ENCODE peak calls at places on chromosome X, in four cellular contexts. One of them, this sample, is unnamed.
A peak's percentile ranks its signal among the peaks of the same experiment; 100 is the strongest.

GRCh38 chrX:74383611-74384010 is 37.7 kb upstream of the SLC16A2 start:
- ATAC-seq in upper lobe of right lung: peak; percentile 79
- ATAC-seq in psoas muscle: peak; percentile 79
- ATAC-seq in lung: no peak
- ATAC-seq in this sample: no peak

GRCh38 chrX:153688071-153688470 is 345 bp downstream of the SLC6A8 start:
- ATAC-seq in upper lobe of right lung: no peak
- ATAC-seq in psoas muscle: no peak
- ATAC-seq in lung: no peak
- ATAC-seq in this sample: peak; percentile 19

GRCh38 chrX:24364851-24365538 is 4.6 kb downstream of the SUPT20HL1 start:
- ATAC-seq in upper lobe of right lung: no peak
- ATAC-seq in psoas muscle: no peak
- ATAC-seq in lung: no peak
- ATAC-seq in this sample: no peak

GRCh38 chrX:136867518-136867917 is 13.0 kb downstream of the RBMX start:
- ATAC-seq in upper lobe of right lung: peak; percentile 36
- ATAC-seq in psoas muscle: peak; percentile 15
- ATAC-seq in lung: no peak
- ATAC-seq in this sample: no peak

GRCh38 chrX:121208563-121208962 is 161.2 kb downstream of the GLUD2 start:
- ATAC-seq in upper lobe of right lung: no peak
- ATAC-seq in psoas muscle: no peak
- ATAC-seq in lung: no peak
- ATAC-seq in this sample: peak; percentile 28

GRCh38 chrX:15401373-15401772 is 17.2 kb upstream of the VEGFD start:
- ATAC-seq in upper lobe of right lung: no peak
- ATAC-seq in psoas muscle: no peak
- ATAC-seq in lung: no peak
- ATAC-seq in this sample: no peak

GRCh38 chrX:96791559-96791958 is 92.1 kb upstream of the RPA4 start:
- ATAC-seq in upper lobe of right lung: no peak
- ATAC-seq in psoas muscle: peak; percentile 95
- ATAC-seq in lung: no peak
- ATAC-seq in this sample: peak; percentile 50

GRCh38 chrX:151715735-151716134 is at the start of gene FATE1:
- ATAC-seq in upper lobe of right lung: no peak
- ATAC-seq in psoas muscle: no peak
- ATAC-seq in lung: no peak
- ATAC-seq in this sample: no peak

GRCh38 chrX:129490330-129490729 is 33.0 kb downstream of the SMARCA1 start:
- ATAC-seq in upper lobe of right lung: no peak
- ATAC-seq in psoas muscle: no peak
- ATAC-seq in lung: no peak
- ATAC-seq in this sample: no peak

GRCh38 chrX:13652256-13653021 is 502 bp upstream of the TCEANC start:
- ATAC-seq in upper lobe of right lung: no peak
- ATAC-seq in psoas muscle: no peak
- ATAC-seq in lung: no peak
- ATAC-seq in this sample: no peak

GRCh38 chrX:153522259-153522658 is 4.8 kb downstream of the ATP2B3 start:
- ATAC-seq in upper lobe of right lung: no peak
- ATAC-seq in psoas muscle: no peak
- ATAC-seq in lung: no peak
- ATAC-seq in this sample: no peak

GRCh38 chrX:253451-254297 is 27.5 kb upstream of the PLCXD1 start:
- ATAC-seq in upper lobe of right lung: peak; percentile 25
- ATAC-seq in psoas muscle: no peak
- ATAC-seq in lung: no peak
- ATAC-seq in this sample: no peak

GRCh38 chrX:12999422-12999821 is 24.5 kb downstream of the TMSB4X start:
- ATAC-seq in upper lobe of right lung: peak; percentile 43
- ATAC-seq in psoas muscle: no peak
- ATAC-seq in lung: no peak
- ATAC-seq in this sample: no peak

GRCh38 chrX:132860200-132860599 is 98.2 kb downstream of the HS6ST2 start:
- ATAC-seq in upper lobe of right lung: no peak
- ATAC-seq in psoas muscle: no peak
- ATAC-seq in lung: no peak
- ATAC-seq in this sample: no peak

GRCh38 chrX:19350831-19351447 is 7.2 kb downstream of the PDHA1 start:
- ATAC-seq in upper lobe of right lung: peak; percentile 36
- ATAC-seq in psoas muscle: no peak
- ATAC-seq in lung: no peak
- ATAC-seq in this sample: no peak

GRCh38 chrX:109797311-109797975 is 64.4 kb upstream of the ACSL4 start:
- ATAC-seq in upper lobe of right lung: no peak
- ATAC-seq in psoas muscle: no peak
- ATAC-seq in lung: no peak
- ATAC-seq in this sample: no peak

GRCh38 chrX:53316860-53317237 is 35.5 kb upstream of the IQSEC2 start:
- ATAC-seq in upper lobe of right lung: no peak
- ATAC-seq in psoas muscle: no peak
- ATAC-seq in lung: no peak
- ATAC-seq in this sample: no peak

GRCh38 chrX:374566-374965 is 12.1 kb downstream of the PPP2R3B start:
- ATAC-seq in upper lobe of right lung: no peak
- ATAC-seq in psoas muscle: no peak
- ATAC-seq in lung: no peak
- ATAC-seq in this sample: no peak

GRCh38 chrX:39875834-39876625 is 221.7 kb downstream of the BCOR start:
- ATAC-seq in upper lobe of right lung: no peak
- ATAC-seq in psoas muscle: no peak
- ATAC-seq in lung: no peak
- ATAC-seq in this sample: no peak

GRCh38 chrX:13938053-13938765 is 91.5 kb downstream of the GEMIN8 start:
- ATAC-seq in upper lobe of right lung: peak; percentile 86
- ATAC-seq in psoas muscle: no peak
- ATAC-seq in lung: peak; percentile 10
- ATAC-seq in this sample: peak; percentile 73

GRCh38 chrX:57282568-57282967 is 3.9 kb upstream of the FAAH2 start:
- ATAC-seq in upper lobe of right lung: no peak
- ATAC-seq in psoas muscle: no peak
- ATAC-seq in lung: no peak
- ATAC-seq in this sample: no peak
- TF ChIP-seq CTCF in upper lobe of right lung: no peak
- TF ChIP-seq CTCF in psoas muscle: no peak
- TF ChIP-seq CTCF in lung: no peak
- TF ChIP-seq CTCF in this sample: no peak

DNA sequence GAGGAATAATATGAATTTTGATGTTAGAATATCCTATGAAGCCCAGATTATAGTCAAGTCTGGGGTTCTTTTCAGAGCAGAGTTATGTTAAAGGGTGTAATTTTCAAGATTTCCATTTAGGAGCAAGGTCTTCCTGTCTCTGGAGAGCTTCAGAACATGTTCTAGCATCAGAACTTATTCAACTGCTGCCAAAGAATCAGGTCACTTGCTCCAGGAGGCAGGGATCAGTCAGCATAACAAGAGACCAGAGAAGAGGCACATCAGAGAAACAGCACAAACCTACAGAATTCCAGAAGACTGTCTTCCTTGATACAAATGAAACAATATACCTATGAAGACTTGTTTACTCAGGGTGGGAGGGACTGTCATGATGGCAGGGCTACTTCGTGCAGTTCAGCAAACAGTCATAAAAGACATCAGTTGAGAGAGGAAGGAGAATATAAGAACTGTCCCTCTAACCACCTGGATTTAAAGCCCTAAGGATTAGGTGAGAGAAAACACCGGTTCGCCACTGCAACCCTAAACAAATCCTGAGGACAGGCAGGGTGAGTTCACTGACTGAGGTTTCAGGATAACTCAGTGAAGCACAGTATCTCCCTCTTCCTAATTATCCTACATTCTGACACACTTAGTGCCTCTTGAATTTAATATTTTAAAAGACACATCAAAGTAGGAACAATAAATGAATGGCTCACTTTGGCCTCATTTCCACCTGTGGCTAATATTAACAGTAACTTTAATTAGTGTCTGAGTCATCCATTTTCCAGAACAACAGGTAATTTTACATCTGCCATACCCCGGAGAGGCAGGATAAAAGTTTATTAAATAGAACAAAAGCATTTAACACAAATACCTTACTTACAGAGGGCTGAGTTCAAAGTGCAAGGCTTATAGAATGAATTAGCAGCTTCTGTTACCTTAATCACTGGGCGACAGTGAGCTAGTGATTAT is 93.0 kb downstream of the HDAC8 start:
- ATAC-seq in upper lobe of right lung: no peak
- ATAC-seq in psoas muscle: no peak
- ATAC-seq in lung: no peak
- ATAC-seq in this sample: no peak
- H3K27ac ChIP-seq in upper lobe of right lung: no peak overlapping the region
- H3K27ac ChIP-seq in psoas muscle: no peak overlapping the region
- H3K27ac ChIP-seq in lung: no peak overlapping the region
- H3K27ac ChIP-seq in this sample: no peak overlapping the region

GRCh38 chrX:148504412-148504950 is 4.1 kb downstream of the AFF2 start:
- ATAC-seq in upper lobe of right lung: no peak
- ATAC-seq in psoas muscle: no peak
- ATAC-seq in lung: no peak
- ATAC-seq in this sample: no peak

GRCh38 chrX:148498067-148498466 is 2.4 kb upstream of the AFF2 start:
- ATAC-seq in upper lobe of right lung: no peak
- ATAC-seq in psoas muscle: no peak
- ATAC-seq in lung: no peak
- ATAC-seq in this sample: no peak

GRCh38 chrX:148499638-148500427 is 584 bp upstream of the AFF2 start:
- ATAC-seq in upper lobe of right lung: no peak
- ATAC-seq in psoas muscle: no peak
- ATAC-seq in lung: no peak
- ATAC-seq in this sample: peak; percentile 10

GRCh38 chrX:148501121-148502066 is 977 bp downstream of the AFF2 start:
- ATAC-seq in upper lobe of right lung: no peak
- ATAC-seq in psoas muscle: no peak
- ATAC-seq in lung: no peak
- ATAC-seq in this sample: no peak

DNA sequence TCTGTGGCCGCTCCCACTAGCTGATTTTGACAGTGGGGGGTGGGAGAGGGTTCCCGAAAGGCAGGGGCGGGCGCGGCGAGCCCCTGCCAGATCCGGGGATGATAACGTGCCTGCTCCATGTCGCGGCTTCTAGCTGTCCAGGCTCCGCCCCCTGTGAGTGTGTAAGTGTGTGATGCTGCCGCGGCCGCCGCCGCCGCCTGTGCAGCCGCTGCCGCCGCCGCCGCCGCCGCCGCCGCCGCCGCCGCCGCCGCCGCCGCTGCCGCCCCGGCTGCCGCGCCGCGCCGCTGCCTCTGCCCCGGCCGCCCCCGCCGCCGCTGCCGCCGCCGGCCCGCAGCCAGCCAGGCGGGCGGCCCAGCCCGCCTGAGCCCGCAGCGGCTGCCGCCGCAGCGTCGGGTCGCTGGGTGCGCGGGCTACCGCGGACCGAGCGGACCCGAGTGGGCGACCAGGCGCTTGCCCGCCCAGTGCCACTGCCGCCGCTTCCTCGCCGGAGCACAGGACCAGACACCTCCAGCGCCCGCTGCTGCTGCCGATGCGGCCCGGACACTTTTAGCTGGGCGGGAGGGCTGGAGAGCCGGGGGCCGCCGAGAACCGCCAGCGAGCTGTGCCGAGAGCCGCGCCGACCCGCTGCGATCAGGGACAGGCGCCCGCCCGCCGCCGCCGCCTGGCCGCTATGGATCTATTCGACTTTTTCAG is at the start of gene AFF2:
- ATAC-seq in upper lobe of right lung: peak; percentile 51
- ATAC-seq in psoas muscle: no peak
- ATAC-seq in lung: peak; percentile 19
- ATAC-seq in this sample: peak; percentile 42
- H3K4me3 ChIP-seq in upper lobe of right lung: peak within 1 kb of the TSS; percentile 42
- H3K4me3 ChIP-seq in psoas muscle: peak within 1 kb of the TSS; percentile 53
- H3K4me3 ChIP-seq in lung: peak within 1 kb of the TSS; percentile 22
- H3K4me3 ChIP-seq in this sample: peak within 1 kb of the TSS; percentile 53

DNA sequence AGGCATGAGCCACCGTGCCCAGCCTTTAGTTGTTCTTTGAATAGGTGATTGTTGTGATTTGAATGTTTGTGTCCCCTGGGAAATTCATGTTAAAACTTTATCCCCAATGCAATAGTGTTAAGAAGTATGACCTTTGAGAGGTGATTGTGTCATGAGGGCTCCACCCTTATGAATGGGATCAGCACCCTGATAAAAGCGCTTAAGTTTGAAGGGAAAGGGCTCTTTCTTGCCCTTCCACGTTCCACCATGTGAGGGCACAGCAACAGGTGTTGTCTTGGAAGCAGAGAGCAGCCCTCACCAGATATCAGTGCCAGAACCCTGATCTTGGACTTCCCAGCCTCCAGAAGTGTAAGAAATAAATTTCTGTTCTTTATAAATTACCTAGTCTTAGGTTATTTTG is 33.7 kb upstream of the RP2 start:
- ATAC-seq in upper lobe of right lung: no peak
- ATAC-seq in psoas muscle: no peak
- ATAC-seq in lung: no peak
- ATAC-seq in this sample: no peak
- TF ChIP-seq CTCF in upper lobe of right lung: peak; percentile 13
- TF ChIP-seq CTCF in psoas muscle: no peak
- TF ChIP-seq CTCF in lung: no peak
- TF ChIP-seq CTCF in this sample: no peak

GRCh38 chrX:68833855-68834331 is 5.1 kb downstream of the EFNB1 start:
- ATAC-seq in upper lobe of right lung: no peak
- ATAC-seq in psoas muscle: no peak
- ATAC-seq in lung: no peak
- ATAC-seq in this sample: no peak
- H3K27ac ChIP-seq in upper lobe of right lung: no peak overlapping the region
- H3K27ac ChIP-seq in psoas muscle: no peak overlapping the region
- H3K27ac ChIP-seq in lung: no peak overlapping the region
- H3K27ac ChIP-seq in this sample: no peak overlapping the region

GRCh38 chrX:46791927-46792825 is 33.3 kb upstream of the SLC9A7 start:
- ATAC-seq in upper lobe of right lung: peak; percentile 73
- ATAC-seq in psoas muscle: no peak
- ATAC-seq in lung: peak; percentile 62
- ATAC-seq in this sample: no peak
- H3K4me3 ChIP-seq in upper lobe of right lung: no peak overlapping the region
- H3K4me3 ChIP-seq in psoas muscle: no peak overlapping the region
- H3K4me3 ChIP-seq in lung: no peak overlapping the region
- H3K4me3 ChIP-seq in this sample: no peak overlapping the region

DNA sequence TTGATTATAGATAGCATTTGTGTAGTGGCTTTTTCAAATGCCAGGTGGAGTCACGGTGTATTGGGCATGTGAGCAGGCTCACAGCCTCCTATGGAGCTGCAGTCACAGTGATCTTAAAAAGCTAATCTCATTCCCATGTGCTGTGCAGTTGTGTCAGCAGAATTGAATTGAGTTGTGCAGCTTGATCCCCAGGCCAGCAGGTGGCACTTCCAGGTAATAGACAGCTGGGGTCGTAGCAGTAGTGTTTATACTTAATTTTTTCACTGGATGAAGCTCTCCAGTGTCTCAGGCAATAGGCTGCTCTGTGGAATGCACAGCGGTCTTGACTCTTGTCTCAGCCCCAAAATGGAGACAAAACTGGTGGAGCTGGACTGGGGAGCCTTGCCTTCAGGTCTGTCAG is 1028.1 kb downstream of the SH3BGRL start:
- ATAC-seq in upper lobe of right lung: no peak
- ATAC-seq in psoas muscle: no peak
- ATAC-seq in lung: no peak
- ATAC-seq in this sample: no peak
- TF ChIP-seq CTCF in upper lobe of right lung: no peak
- TF ChIP-seq CTCF in psoas muscle: no peak
- TF ChIP-seq CTCF in lung: no peak
- TF ChIP-seq CTCF in this sample: no peak

This sample was measured in gastroesophageal sphincter.